ENCODE peak calls at places on chromosomes 11 and 22, in four cellular contexts. One of them, this sample, is unnamed.

GRCh38 chr11:12397953-12398352 is 20.6 kb downstream of the PARVA start:
- DNase-seq in A549: peak
- DNase-seq in NB4: no peak
- DNase-seq in ovary: peak
- DNase-seq in this sample: peak

GRCh38 chr22:43789452-43789851 is 22.7 kb downstream of the EFCAB6 start:
- DNase-seq in ovary: peak
- DNase-seq in NB4: no peak
- DNase-seq in A549: peak
- DNase-seq in this sample: peak

GRCh38 chr11:13644997-13645667 is 23.3 kb upstream of the FAR1 start:
- DNase-seq in NB4: no peak
- DNase-seq in ovary: no peak
- DNase-seq in A549: no peak
- DNase-seq in this sample: peak

GRCh38 chr11:3200388-3201111 is 18.1 kb downstream of the MRGPRG start:
- DNase-seq in A549: no peak
- DNase-seq in NB4: no peak
- DNase-seq in ovary: peak
- DNase-seq in this sample: no peak

GRCh38 chr22:36027960-36028645 is 521 bp downstream of the RBFOX2 start:
- DNase-seq in NB4: peak
- DNase-seq in A549: no peak
- DNase-seq in ovary: peak
- DNase-seq in this sample: peak

GRCh38 chr22:43867839-43868652 is 5.7 kb upstream of the SULT4A1 start:
- DNase-seq in ovary: peak
- DNase-seq in A549: peak
- DNase-seq in NB4: peak
- DNase-seq in this sample: peak

GRCh38 chr22:36816635-36817428 is at the start of gene PVALB:
- DNase-seq in A549: no peak
- DNase-seq in ovary: no peak
- DNase-seq in NB4: no peak
- DNase-seq in this sample: peak

GRCh38 chr22:38966942-38967341 is 9.5 kb downstream of the APOBEC3A start:
- DNase-seq in NB4: no peak
- DNase-seq in ovary: no peak
- DNase-seq in A549: no peak
- DNase-seq in this sample: no peak

GRCh38 chr11:73404048-73404447 is 27.8 kb downstream of the RELT start:
- DNase-seq in A549: peak
- DNase-seq in NB4: peak
- DNase-seq in ovary: peak
- DNase-seq in this sample: peak

GRCh38 chr11:75760710-75761493 is 7.7 kb upstream of the DGAT2 start:
- DNase-seq in ovary: no peak
- DNase-seq in NB4: peak
- DNase-seq in A549: no peak
- DNase-seq in this sample: no peak

GRCh38 chr22:44192098-44192810 is 11.5 kb downstream of the PARVG start:
- DNase-seq in A549: peak
- DNase-seq in ovary: no peak
- DNase-seq in NB4: peak
- DNase-seq in this sample: no peak

GRCh38 chr22:49826603-49827306 is 918 bp downstream of the BRD1 start:
- DNase-seq in NB4: peak
- DNase-seq in ovary: peak
- DNase-seq in A549: no peak
- DNase-seq in this sample: peak

GRCh38 chr11:108873305-108873704 is 208.4 kb downstream of the DDX10 start:
- DNase-seq in NB4: no peak
- DNase-seq in ovary: no peak
- DNase-seq in A549: no peak
- DNase-seq in this sample: no peak

GRCh38 chr11:1937616-1938342 is 9.4 kb upstream of the MRPL23 start:
- DNase-seq in A549: no peak
- DNase-seq in ovary: no peak
- DNase-seq in NB4: no peak
- DNase-seq in this sample: peak

GRCh38 chr22:21909871-21910270 is 42.4 kb upstream of the MAPK1 start:
- DNase-seq in ovary: no peak
- DNase-seq in A549: no peak
- DNase-seq in NB4: no peak
- DNase-seq in this sample: no peak

GRCh38 chr22:24706732-24707476 is 67.6 kb downstream of the PIWIL3 start:
- DNase-seq in A549: no peak
- DNase-seq in ovary: no peak
- DNase-seq in NB4: no peak
- DNase-seq in this sample: no peak
- TF ChIP-seq POLR2A in A549: no peak
- TF ChIP-seq POLR2A in ovary: no peak
- TF ChIP-seq POLR2A in NB4: no peak
- TF ChIP-seq POLR2A in this sample: no peak

GRCh38 chr11:46048198-46048597 is 73.1 kb downstream of the PHF21A start:
- DNase-seq in ovary: no peak
- DNase-seq in NB4: no peak
- DNase-seq in A549: no peak
- DNase-seq in this sample: no peak

GRCh38 chr11:46049325-46049860 is 71.9 kb downstream of the PHF21A start:
- DNase-seq in A549: no peak
- DNase-seq in ovary: no peak
- DNase-seq in NB4: no peak
- DNase-seq in this sample: no peak

GRCh38 chr11:46044601-46045000 is 76.7 kb downstream of the PHF21A start:
- DNase-seq in ovary: no peak
- DNase-seq in A549: no peak
- DNase-seq in NB4: no peak
- DNase-seq in this sample: no peak

GRCh38 chr11:46050065-46050464 is 71.2 kb downstream of the PHF21A start:
- DNase-seq in A549: no peak
- DNase-seq in NB4: peak
- DNase-seq in ovary: peak
- DNase-seq in this sample: peak

GRCh38 chr11:46047520-46047919 is 73.7 kb downstream of the PHF21A start:
- DNase-seq in ovary: no peak
- DNase-seq in NB4: no peak
- DNase-seq in A549: no peak
- DNase-seq in this sample: no peak
- TF ChIP-seq POLR2A in ovary: no peak
- TF ChIP-seq POLR2A in NB4: no peak
- TF ChIP-seq POLR2A in A549: no peak
- TF ChIP-seq POLR2A in this sample: no peak

GRCh38 chr11:6468712-6469495 is 4.8 kb downstream of the TRIM3 start:
- DNase-seq in NB4: peak
- DNase-seq in ovary: peak
- DNase-seq in A549: peak
- DNase-seq in this sample: peak
- TF ChIP-seq POLR2A in NB4: no peak
- TF ChIP-seq POLR2A in ovary: no peak
- TF ChIP-seq POLR2A in A549: no peak
- TF ChIP-seq POLR2A in this sample: peak

DNA sequence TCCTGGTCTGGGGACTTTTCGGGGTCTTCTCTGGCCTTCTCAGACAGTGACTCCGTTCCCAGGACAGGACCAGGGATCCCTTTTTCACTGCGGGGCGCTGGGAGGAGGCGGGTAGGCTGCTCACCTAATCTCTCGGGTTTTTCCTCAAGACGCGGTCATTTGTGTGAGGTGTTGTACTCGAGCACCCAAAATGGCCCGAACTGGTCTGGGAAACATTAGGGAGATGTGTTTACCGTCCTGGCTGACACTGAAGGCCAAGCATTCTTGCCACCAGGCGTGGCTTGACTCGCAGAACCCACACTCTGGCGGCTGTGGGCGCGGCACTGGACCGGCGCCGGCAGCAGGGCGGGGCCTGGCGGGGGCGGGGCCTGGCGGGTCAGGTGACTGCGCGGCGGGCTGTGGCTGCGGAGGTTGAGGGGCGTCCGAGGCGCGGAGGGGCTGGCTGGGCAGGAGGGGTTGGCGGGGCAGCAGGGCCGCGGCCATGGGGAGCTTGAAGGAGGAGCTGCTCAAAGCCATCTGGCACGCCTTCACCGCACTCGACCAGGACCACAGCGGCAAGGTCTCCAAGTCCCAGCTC is at the start of gene SWAP70:
- DNase-seq in NB4: peak
- DNase-seq in A549: peak
- DNase-seq in ovary: peak
- DNase-seq in this sample: peak
- TF ChIP-seq POLR2A in NB4: peak
- TF ChIP-seq POLR2A in A549: peak
- TF ChIP-seq POLR2A in ovary: no peak
- TF ChIP-seq POLR2A in this sample: peak

GRCh38 chr11:119905162-119905561 is 176.2 kb upstream of the NECTIN1 start:
- DNase-seq in ovary: no peak
- DNase-seq in NB4: no peak
- DNase-seq in A549: no peak
- DNase-seq in this sample: no peak
- TF ChIP-seq POLR2A in ovary: no peak
- TF ChIP-seq POLR2A in NB4: no peak
- TF ChIP-seq POLR2A in A549: no peak
- TF ChIP-seq POLR2A in this sample: no peak

This sample was measured in body of pancreas.